ENCODE peak calls at places on chromosome 5, in nine cellular contexts. Z is HFFc6; G is GM18507; J is amniotic stem cell; O is adrenal gland; A is Jurkat, Clone E6-1; R is NB4; P is activated CD4-positive, alpha-beta memory T cell treated with anti-CD3 and anti-CD28 coated beads for 36 hours; Q is germinal center. W is an unnamed sample.

GRCh38 chr5:54443264-54443663 is 12.2 kb upstream of the HSPB3 start:
- DNase-seq in Z (peak), G (peak), J (peak), O (no peak), A (peak), R (peak), P (no peak), Q (peak), W (no peak)

GRCh38 chr5:135359374-135360165 is 39.5 kb downstream of the MACROH2A1 start:
- DNase-seq in Z (no peak), G (no peak), J (no peak), O (no peak), A (no peak), R (no peak), P (no peak), Q (no peak), W (no peak)

GRCh38 chr5:53095931-53096525 is 13.5 kb downstream of the MOCS2 start:
- DNase-seq in Z (peak), G (peak), J (no peak), O (peak), A (peak), R (peak), P (peak), Q (peak), W (no peak)

GRCh38 chr5:133741396-133741795 is 129.1 kb upstream of the FSTL4 start:
- DNase-seq in Z (no peak), G (no peak), J (no peak), O (no peak), A (no peak), R (no peak), P (no peak), Q (no peak), W (no peak)

GRCh38 chr5:81856948-81857928 is 106.3 kb upstream of the SSBP2 start:
- DNase-seq in Z (no peak), G (no peak), J (no peak), O (peak), A (peak), R (peak), P (peak), Q (peak), W (no peak)

GRCh38 chr5:132873119-132873929 is at the start of gene LEAP2:
- DNase-seq in Z (no peak), G (no peak), J (no peak), O (no peak), A (no peak), R (no peak), P (no peak), Q (no peak), W (no peak)

GRCh38 chr5:40776658-40776977 is 20.9 kb upstream of the TTC33 start:
- DNase-seq in Z (no peak), G (no peak), J (no peak), O (no peak), A (no peak), R (no peak), P (no peak), Q (no peak), W (no peak)

GRCh38 chr5:43563321-43563720 is 6.4 kb upstream of the PAIP1 start:
- DNase-seq in Z (no peak), G (no peak), J (no peak), O (no peak), A (no peak), R (no peak), P (no peak), Q (no peak), W (no peak)